ENCODE peak calls at places on chromosomes 7 and 10, in six cellular contexts. A, T, M, G, B and F are unnamed samples.

GRCh38 chr10:68137174-68137573 is 27.9 kb downstream of the MYPN start:
- DNase-seq in A (no peak), T (no peak), M (no peak), G (no peak), B (no peak), F (no peak)

GRCh38 chr7:69693042-69693441 is 94.8 kb downstream of the AUTS2 start:
- DNase-seq in A (no peak), T (no peak), M (no peak), G (no peak), B (no peak), F (no peak)

GRCh38 chr7:49295136-49295535 is 370.8 kb downstream of the CDC14C start:
- DNase-seq in A (no peak), T (no peak), M (no peak), G (no peak), B (no peak), F (no peak)

GRCh38 chr7:155230169-155230593 is 67.5 kb upstream of the INSIG1 start:
- DNase-seq in A (peak), T (no peak), M (no peak), G (peak), B (no peak), F (no peak)

GRCh38 chr10:32979041-32979440 is 21.0 kb upstream of the ITGB1 start:
- DNase-seq in A (no peak), T (no peak), M (no peak), G (no peak), B (no peak), F (no peak)

GRCh38 chr7:22782616-22783232 is 39.9 kb downstream of the TOMM7 start:
- DNase-seq in A (peak), T (peak), M (peak), G (peak), B (peak), F (peak)

GRCh38 chr10:112792487-112793196 is 157.4 kb upstream of the TCF7L2 start:
- DNase-seq in A (no peak), T (no peak), M (no peak), G (no peak), B (peak), F (no peak)

GRCh38 chr7:133550811-133551210 is 297.9 kb downstream of the EXOC4 start:
- DNase-seq in A (no peak), T (no peak), M (no peak), G (no peak), B (no peak), F (no peak)

GRCh38 chr10:63698815-63699205 is 177.6 kb downstream of the REEP3 start:
- DNase-seq in A (no peak), T (no peak), M (no peak), G (no peak), B (no peak), F (no peak)

GRCh38 chr7:29565186-29565540 is 1.5 kb downstream of the PRR15 start:
- DNase-seq in A (no peak), T (peak), M (no peak), G (no peak), B (no peak), F (no peak)

GRCh38 chr7:50454968-50455367 is 4.8 kb upstream of the FIGNL1 start:
- DNase-seq in A (no peak), T (no peak), M (no peak), G (no peak), B (no peak), F (no peak)
- TF ChIP-seq JUND in A (no peak), T (no peak), M (no peak), G (no peak), B (no peak), F (no peak)

GRCh38 chr7:111474723-111475418 is 87.4 kb downstream of the IMMP2L start:
- DNase-seq in A (no peak), T (no peak), M (peak), G (no peak), B (no peak), F (no peak)

GRCh38 chr7:111475419-111475748 is 86.9 kb downstream of the IMMP2L start:
- DNase-seq in A (no peak), T (no peak), M (no peak), G (no peak), B (no peak), F (no peak)

GRCh38 chr7:111475959-111476358 is 86.3 kb downstream of the IMMP2L start:
- DNase-seq in A (no peak), T (no peak), M (peak), G (no peak), B (no peak), F (no peak)

GRCh38 chr7:111477462-111478225 is 84.6 kb downstream of the IMMP2L start:
- DNase-seq in A (no peak), T (no peak), M (peak), G (no peak), B (no peak), F (no peak)

DNA sequence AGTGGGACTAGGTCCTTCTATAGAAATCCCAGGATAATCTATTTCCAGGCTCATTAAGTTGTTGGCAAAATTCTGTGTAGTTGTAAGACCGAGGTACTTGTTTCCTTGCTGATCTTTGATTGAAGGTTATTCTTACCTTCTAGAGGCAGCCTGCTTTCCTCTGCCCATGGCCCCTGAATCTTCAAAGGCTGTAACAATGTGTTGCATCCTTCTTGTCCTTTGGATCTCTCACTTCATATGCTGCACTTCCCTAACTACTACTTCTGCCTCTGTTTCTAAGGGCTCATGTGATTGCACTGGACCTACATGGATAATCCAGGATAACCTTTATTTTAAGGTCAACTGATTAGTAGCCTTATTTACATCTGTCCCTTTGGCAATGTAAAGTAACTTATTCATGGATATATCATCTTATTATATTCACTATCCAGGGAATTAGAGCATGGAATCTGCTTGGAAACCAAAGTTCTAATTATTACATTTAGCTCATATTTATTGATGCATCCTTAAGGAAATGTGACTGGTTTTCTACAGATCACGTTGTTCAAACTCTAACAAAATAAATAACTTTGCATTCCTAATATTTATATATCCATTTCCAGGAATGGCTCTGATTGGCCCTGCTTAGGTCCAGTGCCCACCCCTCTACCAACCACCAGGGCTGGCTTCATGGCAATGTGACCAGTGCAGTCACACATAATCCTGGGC is 85.6 kb downstream of the IMMP2L start:
- DNase-seq in A (no peak), T (no peak), M (peak), G (no peak), B (no peak), F (no peak)
- TF ChIP-seq JUND in A (no peak), T (no peak), M (no peak), G (no peak), B (no peak), F (no peak)

GRCh38 chr7:96342036-96342435 is 20.1 kb upstream of the SLC25A13 start:
- DNase-seq in A (no peak), T (no peak), M (no peak), G (no peak), B (no peak), F (no peak)
- TF ChIP-seq JUND in A (no peak), T (no peak), M (no peak), G (no peak), B (no peak), F (no peak)

DNA sequence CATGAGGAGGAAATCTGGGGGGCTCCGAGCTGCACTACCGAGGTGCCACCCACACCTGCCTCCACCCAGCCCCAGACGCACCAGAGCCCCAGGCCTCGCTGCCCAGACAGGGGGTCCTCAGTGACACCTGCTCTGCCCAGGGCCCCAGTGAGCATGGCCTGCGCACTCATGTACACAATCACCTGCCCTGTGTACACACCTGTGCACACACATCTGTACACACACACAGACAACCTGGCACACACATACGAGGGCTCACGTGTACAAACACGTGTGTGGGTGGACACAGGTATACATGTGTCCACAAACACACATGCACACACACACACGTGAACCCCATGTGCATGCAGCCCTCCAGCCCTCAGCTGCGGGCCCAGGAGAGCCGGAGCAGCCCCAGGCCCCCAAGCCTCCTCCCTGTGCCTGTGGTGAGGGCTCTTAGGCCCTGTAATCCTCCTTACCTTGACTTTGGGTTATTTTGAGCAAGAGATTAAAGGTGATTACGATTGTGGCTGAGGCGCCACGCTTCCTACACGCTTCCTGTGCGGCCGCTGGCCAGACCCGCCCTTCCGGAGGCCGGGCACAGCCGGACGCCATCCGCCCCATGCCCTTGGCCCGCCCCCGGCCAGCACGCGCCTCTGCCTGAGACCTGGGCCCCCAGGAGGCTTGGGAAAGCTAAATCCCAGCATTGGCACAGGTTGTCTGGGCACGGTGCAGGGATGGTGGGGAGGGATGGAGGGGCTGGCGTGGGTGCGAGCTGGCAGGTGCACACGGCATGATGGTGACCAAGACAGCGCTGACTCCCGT is 71.9 kb downstream of the ELFN1 start:
- DNase-seq in A (peak), T (peak), M (peak), G (no peak), B (no peak), F (peak)
- TF ChIP-seq JUND in A (no peak), T (no peak), M (no peak), G (no peak), B (no peak), F (no peak)

GRCh38 chr10:119235381-119235780 is 28.0 kb downstream of the GRK5 start:
- DNase-seq in A (no peak), T (no peak), M (no peak), G (no peak), B (no peak), F (no peak)
- TF ChIP-seq JUND in A (no peak), T (no peak), M (no peak), G (no peak), B (no peak), F (no peak)

GRCh38 chr7:44229546-44230105 is 28.8 kb downstream of the YKT6 start:
- DNase-seq in A (no peak), T (no peak), M (no peak), G (no peak), B (no peak), F (no peak)
- TF ChIP-seq JUND in A (no peak), T (no peak), M (no peak), G (no peak), B (no peak), F (no peak)